ENCODE peak calls at places on chromosomes 1 and 21, in seven cellular contexts. V, U, T, I, X, H and G are unnamed samples. For H3K4me1, the result is how much of the 10 kb centered on the place peaks cover.

GRCh38 chr21:17492415-17493168 is 20.3 kb upstream of the CXADR start:
- DNase-seq in V (no peak), U (peak), T (no peak), I (no peak), X (no peak), H (no peak), G (no peak)

GRCh38 chr1:90262791-90263190 is 267.9 kb downstream of the ZNF326 start:
- DNase-seq in V (no peak), U (no peak), T (no peak), I (no peak), X (no peak), H (no peak), G (no peak)

GRCh38 chr1:39990428-39990827 is 35.5 kb downstream of the MFSD2A start:
- DNase-seq in V (no peak), U (no peak), T (no peak), I (no peak), X (peak), H (no peak), G (no peak)

GRCh38 chr1:178124115-178124514 is 30.2 kb downstream of the RASAL2 start:
- DNase-seq in V (no peak), U (peak), T (no peak), I (no peak), X (peak), H (no peak), G (no peak)

GRCh38 chr1:66526991-66527390 is 7.0 kb upstream of the SGIP1 start:
- DNase-seq in V (no peak), U (no peak), T (no peak), I (no peak), X (no peak), H (no peak), G (no peak)

GRCh38 chr1:47837866-47838561 is 159.2 kb downstream of the TRABD2B start:
- DNase-seq in V (no peak), U (no peak), T (no peak), I (no peak), X (no peak), H (no peak), G (no peak)

GRCh38 chr1:77888429-77889239 is at the start of gene NEXN:
- DNase-seq in V (peak), U (peak), T (peak), I (peak), X (peak), H (peak), G (peak)

GRCh38 chr1:8174807-8175206 is 143.1 kb upstream of the SLC45A1 start:
- DNase-seq in V (no peak), U (no peak), T (no peak), I (no peak), X (no peak), H (no peak), G (no peak)

GRCh38 chr1:87450615-87451209 is 122.0 kb downstream of the LMO4 start:
- DNase-seq in V (peak), U (peak), T (no peak), I (no peak), X (peak), H (no peak), G (no peak)

GRCh38 chr21:41425954-41426655 is at the start of gene MX1:
- DNase-seq in V (peak), U (peak), T (no peak), I (no peak), X (peak), H (peak), G (peak)

GRCh38 chr1:105779727-105780126 is 1276.7 kb upstream of the PRMT6 start:
- DNase-seq in V (no peak), U (no peak), T (no peak), I (no peak), X (no peak), H (no peak), G (no peak)

GRCh38 chr1:165686971-165687433 is 11.4 kb downstream of the ALDH9A1 start:
- DNase-seq in V (no peak), U (no peak), T (no peak), I (no peak), X (no peak), H (no peak), G (no peak)

GRCh38 chr1:152164542-152165136 is 5.6 kb upstream of the RPTN start:
- DNase-seq in V (no peak), U (no peak), T (no peak), I (no peak), X (no peak), H (no peak), G (no peak)

GRCh38 chr1:39103321-39104157 is 77.4 kb downstream of the NDUFS5 start:
- DNase-seq in V (no peak), U (no peak), T (no peak), I (no peak), X (peak), H (peak), G (peak)

GRCh38 chr1:69700770-69701169 is 133.0 kb downstream of the LRRC7 start:
- DNase-seq in V (peak), U (peak), T (peak), I (peak), X (peak), H (peak), G (peak)

GRCh38 chr1:113451710-113452109 is 61.4 kb downstream of the MAGI3 start:
- DNase-seq in V (no peak), U (no peak), T (no peak), I (no peak), X (no peak), H (no peak), G (no peak)

GRCh38 chr1:26690576-26691031 is 5.2 kb upstream of the ARID1A start:
- DNase-seq in V (no peak), U (peak), T (no peak), I (no peak), X (no peak), H (no peak), G (no peak)

GRCh38 chr21:43315244-43316137 is 111.4 kb downstream of the SIK1 start:
- DNase-seq in V (no peak), U (no peak), T (no peak), I (no peak), X (no peak), H (no peak), G (no peak)

GRCh38 chr1:38568061-38568857 is 291.3 kb downstream of the RRAGC start:
- DNase-seq in V (no peak), U (no peak), T (no peak), I (no peak), X (no peak), H (no peak), G (no peak)

GRCh38 chr1:32068891-32069590 is 3.7 kb upstream of the TMEM39B start:
- DNase-seq in V (no peak), U (peak), T (peak), I (no peak), X (no peak), H (peak), G (peak)

GRCh38 chr1:206931709-206932108 is 10.0 kb upstream of the FCMR start:
- DNase-seq in V (peak), U (peak), T (no peak), I (no peak), X (no peak), H (no peak), G (no peak)

GRCh38 chr1:50352428-50352827 is 70.8 kb downstream of the DMRTA2 start:
- DNase-seq in V (no peak), U (no peak), T (no peak), I (no peak), X (no peak), H (no peak), G (no peak)

GRCh38 chr1:153404768-153405167 is 11.6 kb upstream of the S100A7A start:
- DNase-seq in V (peak), U (peak), T (no peak), I (peak), X (peak), H (no peak), G (no peak)

GRCh38 chr1:35535243-35535642 is 22.0 kb downstream of the KIAA0319L start:
- DNase-seq in V (no peak), U (no peak), T (no peak), I (no peak), X (no peak), H (no peak), G (peak)

GRCh38 chr1:40076895-40077312 is 20.1 kb downstream of the PPT1 start:
- DNase-seq in V (no peak), U (no peak), T (no peak), I (no peak), X (peak), H (peak), G (peak)

GRCh38 chr1:16981269-16981849 is 939 bp upstream of the MFAP2 start:
- DNase-seq in V (no peak), U (no peak), T (no peak), I (no peak), X (peak), H (peak), G (peak)

GRCh38 chr1:116775116-116775752 is 21.0 kb downstream of the CD2 start:
- DNase-seq in V (no peak), U (no peak), T (no peak), I (no peak), X (peak), H (no peak), G (no peak)

GRCh38 chr1:98991127-98992003 is 13.3 kb downstream of the PLPPR5 start:
- DNase-seq in V (no peak), U (peak), T (no peak), I (no peak), X (no peak), H (peak), G (peak)

GRCh38 chr1:219446288-219446687 is 166.6 kb downstream of the ZC3H11B start:
- DNase-seq in V (no peak), U (peak), T (no peak), I (no peak), X (no peak), H (no peak), G (no peak)

GRCh38 chr1:172742599-172743500 is 83.9 kb downstream of the FASLG start:
- DNase-seq in V (no peak), U (peak), T (no peak), I (no peak), X (no peak), H (peak), G (peak)

GRCh38 chr1:236007781-236008180 is 57.1 kb downstream of the NID1 start:
- DNase-seq in V (no peak), U (no peak), T (no peak), I (no peak), X (no peak), H (no peak), G (no peak)

GRCh38 chr1:162631546-162632233 is 574 bp upstream of the DDR2 start:
- DNase-seq in V (no peak), U (no peak), T (no peak), I (no peak), X (no peak), H (peak), G (peak)
- H3K4me1 ChIP-seq in V (under half), U (under half), T (under half), I (under half), X (under half), H (under half), G (under half)

GRCh38 chr1:15508700-15509487 is 15.1 kb downstream of the CASP9 start:
- DNase-seq in V (peak), U (peak), T (no peak), I (peak), X (no peak), H (no peak), G (no peak)

GRCh38 chr1:15509586-15509985 is 14.4 kb downstream of the CASP9 start:
- DNase-seq in V (no peak), U (no peak), T (no peak), I (no peak), X (no peak), H (no peak), G (no peak)

GRCh38 chr1:15504436-15504835 is 19.6 kb downstream of the CASP9 start:
- DNase-seq in V (no peak), U (no peak), T (no peak), I (no peak), X (no peak), H (no peak), G (no peak)

GRCh38 chr1:15506831-15507230 is 17.2 kb downstream of the CASP9 start:
- DNase-seq in V (no peak), U (no peak), T (no peak), I (no peak), X (no peak), H (no peak), G (no peak)

DNA sequence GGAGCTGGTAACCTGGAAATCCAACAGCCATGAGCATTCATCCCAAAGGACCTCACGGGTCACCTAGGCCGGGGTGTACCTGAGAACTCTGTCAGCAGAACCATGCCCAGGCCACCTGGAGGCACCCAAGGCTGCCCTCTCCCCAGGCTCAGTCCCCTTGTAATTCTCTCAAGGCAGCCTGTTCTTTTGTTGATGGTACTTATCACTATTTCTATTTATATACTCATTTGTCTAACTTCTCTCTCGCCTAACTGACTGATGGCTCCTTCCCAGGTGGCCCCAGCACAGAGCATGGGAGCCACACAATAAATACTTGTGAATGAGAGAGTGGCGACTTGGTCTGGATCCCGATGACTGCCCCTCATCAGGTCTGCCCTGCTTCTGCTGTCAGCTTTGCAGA is 16.7 kb downstream of the CASP9 start:
- DNase-seq in V (no peak), U (no peak), T (no peak), I (no peak), X (no peak), H (no peak), G (no peak)
- H2AK5ac ChIP-seq in V (no peak), U (no peak), T (no peak), I (peak), X (no peak), H (no peak), G (no peak)

DNA sequence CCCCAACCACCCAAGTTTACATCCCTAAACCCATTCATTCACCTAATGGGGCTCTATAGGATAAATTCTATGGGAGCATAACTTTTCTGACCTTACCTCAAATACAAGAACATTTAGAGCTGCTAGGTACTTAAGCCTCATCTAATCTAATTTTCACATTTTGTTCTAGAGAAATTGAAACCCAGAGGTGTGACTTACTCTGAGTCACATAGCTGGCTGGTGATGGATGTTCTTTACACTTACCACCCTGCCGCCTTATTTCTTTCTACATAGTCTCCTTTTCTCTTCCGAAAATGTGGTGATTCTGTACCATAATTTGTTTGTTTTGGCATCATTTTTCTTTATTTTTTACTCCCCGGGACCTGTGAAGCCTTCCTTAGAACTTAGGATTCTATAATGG is 20.3 kb downstream of the TIPRL start:
- DNase-seq in V (no peak), U (peak), T (no peak), I (no peak), X (no peak), H (no peak), G (no peak)
- H3K9ac ChIP-seq in V (no peak), U (no peak), T (no peak), I (no peak), X (no peak), H (no peak), G (no peak)

DNA sequence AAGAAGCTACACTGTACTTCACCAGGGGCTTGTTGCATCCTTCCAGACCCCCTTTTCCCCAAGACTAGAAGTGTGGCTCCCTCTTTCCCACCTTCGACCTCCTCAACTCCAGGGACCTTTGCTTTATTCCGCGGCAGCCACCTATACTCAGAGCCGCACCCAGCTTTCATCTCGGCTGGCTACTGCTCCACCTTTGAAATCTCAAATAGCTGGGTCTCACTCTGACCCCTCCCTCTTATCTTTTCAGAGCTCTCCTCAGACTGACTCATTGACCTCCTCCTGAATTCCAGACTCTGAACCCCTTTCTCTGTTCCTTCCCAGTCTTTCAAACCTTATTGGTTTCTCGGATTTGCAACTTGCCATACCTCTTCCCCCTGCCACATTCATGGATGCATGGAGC is 144.7 kb upstream of the JUN start:
- DNase-seq in V (no peak), U (no peak), T (no peak), I (no peak), X (no peak), H (no peak), G (no peak)
- H3K4me1 ChIP-seq in V (under half), U (under half), T (under half), I (under half), X (under half), H (under half), G (under half)

GRCh38 chr1:55362558-55362957 is 147.4 kb upstream of the USP24 start:
- DNase-seq in V (no peak), U (no peak), T (no peak), I (no peak), X (no peak), H (peak), G (peak)
- H2AK5ac ChIP-seq in V (no peak), U (no peak), T (no peak), I (no peak), X (no peak), H (no peak), G (no peak)

DNA sequence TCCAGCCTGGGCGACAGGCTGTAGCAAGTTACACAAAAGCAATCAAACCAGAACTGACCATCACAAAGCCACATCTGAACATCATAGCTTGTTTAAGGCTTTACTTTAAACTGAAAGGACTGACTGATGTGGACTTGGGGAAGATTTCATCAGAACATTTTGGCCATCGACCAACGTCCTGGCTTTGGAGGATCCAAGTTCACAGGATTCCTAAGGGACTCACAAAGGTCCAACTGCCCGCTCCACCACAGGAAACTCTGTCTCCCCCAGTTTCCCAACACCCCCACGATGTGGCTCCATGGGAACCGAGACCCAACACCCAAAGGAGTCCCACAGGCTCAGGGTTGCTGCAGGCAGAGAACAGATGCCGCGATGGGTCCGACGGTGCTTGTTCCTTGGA is 9.3 kb downstream of the SSU72 start:
- DNase-seq in V (no peak), U (no peak), T (no peak), I (no peak), X (no peak), H (no peak), G (no peak)
- H3K9ac ChIP-seq in V (no peak), U (no peak), T (no peak), I (no peak), X (no peak), H (no peak), G (no peak)

GRCh38 chr1:156853761-156854160 is 5.2 kb downstream of the INSRR start:
- DNase-seq in V (no peak), U (no peak), T (no peak), I (no peak), X (no peak), H (no peak), G (no peak)
- H3K4me1 ChIP-seq in V (under half), U (under half), T (under half), I (under half), X (under half), H (under half), G (under half)